ENCODE peak calls at places on chromosomes 1 and 21, in seven cellular contexts. One of them, this sample, is unnamed.

GRCh38 chr1:33454646-33455282 is 17.7 kb upstream of the ZSCAN20 start:
- DNase-seq in prostate gland: no peak
- DNase-seq in stomach: no peak
- DNase-seq in nephron progenitor cell: no peak
- DNase-seq in hepatocyte: no peak
- DNase-seq in GM13977: no peak
- DNase-seq in fibroblast of lung: peak
- DNase-seq in this sample: no peak

GRCh38 chr1:244296447-244296846 is 155.3 kb downstream of the ADSS2 start:
- DNase-seq in prostate gland: no peak
- DNase-seq in stomach: no peak
- DNase-seq in nephron progenitor cell: no peak
- DNase-seq in hepatocyte: no peak
- DNase-seq in GM13977: no peak
- DNase-seq in fibroblast of lung: no peak
- DNase-seq in this sample: no peak

GRCh38 chr1:27527223-27527856 is 37.4 kb upstream of the WASF2 start:
- DNase-seq in prostate gland: peak
- DNase-seq in stomach: no peak
- DNase-seq in nephron progenitor cell: peak
- DNase-seq in hepatocyte: peak
- DNase-seq in GM13977: peak
- DNase-seq in fibroblast of lung: no peak
- DNase-seq in this sample: no peak

GRCh38 chr1:223763881-223764280 is 51.5 kb downstream of the CAPN2 start:
- DNase-seq in prostate gland: no peak
- DNase-seq in stomach: no peak
- DNase-seq in nephron progenitor cell: no peak
- DNase-seq in hepatocyte: no peak
- DNase-seq in GM13977: no peak
- DNase-seq in fibroblast of lung: no peak
- DNase-seq in this sample: no peak

GRCh38 chr1:154608522-154609294 is 722 bp upstream of the ADAR start:
- DNase-seq in prostate gland: peak
- DNase-seq in stomach: peak
- DNase-seq in nephron progenitor cell: peak
- DNase-seq in hepatocyte: peak
- DNase-seq in GM13977: peak
- DNase-seq in fibroblast of lung: peak
- DNase-seq in this sample: peak

GRCh38 chr1:86159800-86160199 is 3.2 kb upstream of the COL24A1 start:
- DNase-seq in prostate gland: no peak
- DNase-seq in stomach: no peak
- DNase-seq in nephron progenitor cell: no peak
- DNase-seq in hepatocyte: no peak
- DNase-seq in GM13977: no peak
- DNase-seq in fibroblast of lung: no peak
- DNase-seq in this sample: no peak

GRCh38 chr1:203129501-203130231 is 2.1 kb downstream of the ADORA1 start:
- DNase-seq in prostate gland: no peak
- DNase-seq in stomach: peak
- DNase-seq in nephron progenitor cell: no peak
- DNase-seq in hepatocyte: no peak
- DNase-seq in GM13977: no peak
- DNase-seq in fibroblast of lung: no peak
- DNase-seq in this sample: peak

GRCh38 chr1:98947071-98947470 is 57.6 kb downstream of the PLPPR5 start:
- DNase-seq in prostate gland: no peak
- DNase-seq in stomach: no peak
- DNase-seq in nephron progenitor cell: no peak
- DNase-seq in hepatocyte: no peak
- DNase-seq in GM13977: no peak
- DNase-seq in fibroblast of lung: no peak
- DNase-seq in this sample: no peak

GRCh38 chr1:87598429-87598828 is 269.7 kb downstream of the LMO4 start:
- DNase-seq in prostate gland: no peak
- DNase-seq in stomach: no peak
- DNase-seq in nephron progenitor cell: no peak
- DNase-seq in hepatocyte: no peak
- DNase-seq in GM13977: no peak
- DNase-seq in fibroblast of lung: no peak
- DNase-seq in this sample: no peak

GRCh38 chr1:2802421-2802961 is 998 bp upstream of the TTC34 start:
- DNase-seq in prostate gland: no peak
- DNase-seq in stomach: no peak
- DNase-seq in nephron progenitor cell: no peak
- DNase-seq in hepatocyte: no peak
- DNase-seq in GM13977: no peak
- DNase-seq in fibroblast of lung: no peak
- DNase-seq in this sample: no peak

GRCh38 chr1:232635778-232636356 is 5.9 kb upstream of the SIPA1L2 start:
- DNase-seq in prostate gland: no peak
- DNase-seq in stomach: no peak
- DNase-seq in nephron progenitor cell: no peak
- DNase-seq in hepatocyte: peak
- DNase-seq in GM13977: peak
- DNase-seq in fibroblast of lung: peak
- DNase-seq in this sample: peak

GRCh38 chr1:20233394-20233793 is 47.1 kb upstream of the PLA2G2C start:
- DNase-seq in prostate gland: no peak
- DNase-seq in stomach: no peak
- DNase-seq in nephron progenitor cell: no peak
- DNase-seq in hepatocyte: no peak
- DNase-seq in GM13977: peak
- DNase-seq in fibroblast of lung: peak
- DNase-seq in this sample: peak

GRCh38 chr1:227895828-227896685 is 51.7 kb downstream of the WNT9A start:
- DNase-seq in prostate gland: no peak
- DNase-seq in stomach: peak
- DNase-seq in nephron progenitor cell: peak
- DNase-seq in hepatocyte: no peak
- DNase-seq in GM13977: no peak
- DNase-seq in fibroblast of lung: peak
- DNase-seq in this sample: no peak

GRCh38 chr1:43879414-43879813 is 54.2 kb upstream of the ARTN start:
- DNase-seq in prostate gland: no peak
- DNase-seq in stomach: no peak
- DNase-seq in nephron progenitor cell: no peak
- DNase-seq in hepatocyte: no peak
- DNase-seq in GM13977: no peak
- DNase-seq in fibroblast of lung: peak
- DNase-seq in this sample: peak

GRCh38 chr1:3021233-3021671 is at the start of gene ACTRT2:
- DNase-seq in prostate gland: no peak
- DNase-seq in stomach: no peak
- DNase-seq in nephron progenitor cell: no peak
- DNase-seq in hepatocyte: no peak
- DNase-seq in GM13977: no peak
- DNase-seq in fibroblast of lung: no peak
- DNase-seq in this sample: no peak

GRCh38 chr1:11062965-11063401 is 3.2 kb upstream of the SRM start:
- DNase-seq in prostate gland: no peak
- DNase-seq in stomach: no peak
- DNase-seq in nephron progenitor cell: no peak
- DNase-seq in hepatocyte: no peak
- DNase-seq in GM13977: peak
- DNase-seq in fibroblast of lung: peak
- DNase-seq in this sample: no peak

GRCh38 chr1:174960362-174960761 is 39.4 kb upstream of the CACYBP start:
- DNase-seq in prostate gland: no peak
- DNase-seq in stomach: no peak
- DNase-seq in nephron progenitor cell: no peak
- DNase-seq in hepatocyte: no peak
- DNase-seq in GM13977: no peak
- DNase-seq in fibroblast of lung: no peak
- DNase-seq in this sample: no peak

GRCh38 chr1:211705439-211706205 is 30.2 kb upstream of the NEK2 start:
- DNase-seq in prostate gland: no peak
- DNase-seq in stomach: no peak
- DNase-seq in nephron progenitor cell: no peak
- DNase-seq in hepatocyte: no peak
- DNase-seq in GM13977: no peak
- DNase-seq in fibroblast of lung: peak
- DNase-seq in this sample: peak

GRCh38 chr1:54942976-54943375 is 37.5 kb upstream of the TMEM61 start:
- DNase-seq in prostate gland: no peak
- DNase-seq in stomach: no peak
- DNase-seq in nephron progenitor cell: no peak
- DNase-seq in hepatocyte: no peak
- DNase-seq in GM13977: no peak
- DNase-seq in fibroblast of lung: no peak
- DNase-seq in this sample: no peak

GRCh38 chr1:232302376-232303049 is 327.4 kb downstream of the SIPA1L2 start:
- DNase-seq in prostate gland: no peak
- DNase-seq in stomach: no peak
- DNase-seq in nephron progenitor cell: no peak
- DNase-seq in hepatocyte: no peak
- DNase-seq in GM13977: no peak
- DNase-seq in fibroblast of lung: no peak
- DNase-seq in this sample: no peak

GRCh38 chr1:90149101-90149500 is 154.2 kb downstream of the ZNF326 start:
- DNase-seq in prostate gland: no peak
- DNase-seq in stomach: no peak
- DNase-seq in nephron progenitor cell: no peak
- DNase-seq in hepatocyte: no peak
- DNase-seq in GM13977: no peak
- DNase-seq in fibroblast of lung: no peak
- DNase-seq in this sample: no peak
- TF ChIP-seq CTCF in prostate gland: no peak
- TF ChIP-seq CTCF in stomach: no peak
- TF ChIP-seq CTCF in nephron progenitor cell: no peak
- TF ChIP-seq CTCF in hepatocyte: no peak
- TF ChIP-seq CTCF in GM13977: peak
- TF ChIP-seq CTCF in fibroblast of lung: no peak
- TF ChIP-seq CTCF in this sample: no peak

GRCh38 chr21:26388731-26389231 is 184.3 kb downstream of the CYYR1 start:
- DNase-seq in prostate gland: no peak
- DNase-seq in stomach: no peak
- DNase-seq in nephron progenitor cell: no peak
- DNase-seq in hepatocyte: no peak
- DNase-seq in GM13977: no peak
- DNase-seq in fibroblast of lung: peak
- DNase-seq in this sample: peak
- TF ChIP-seq CTCF in prostate gland: no peak
- TF ChIP-seq CTCF in stomach: no peak
- TF ChIP-seq CTCF in nephron progenitor cell: no peak
- TF ChIP-seq CTCF in hepatocyte: no peak
- TF ChIP-seq CTCF in GM13977: no peak
- TF ChIP-seq CTCF in fibroblast of lung: no peak
- TF ChIP-seq CTCF in this sample: no peak

DNA sequence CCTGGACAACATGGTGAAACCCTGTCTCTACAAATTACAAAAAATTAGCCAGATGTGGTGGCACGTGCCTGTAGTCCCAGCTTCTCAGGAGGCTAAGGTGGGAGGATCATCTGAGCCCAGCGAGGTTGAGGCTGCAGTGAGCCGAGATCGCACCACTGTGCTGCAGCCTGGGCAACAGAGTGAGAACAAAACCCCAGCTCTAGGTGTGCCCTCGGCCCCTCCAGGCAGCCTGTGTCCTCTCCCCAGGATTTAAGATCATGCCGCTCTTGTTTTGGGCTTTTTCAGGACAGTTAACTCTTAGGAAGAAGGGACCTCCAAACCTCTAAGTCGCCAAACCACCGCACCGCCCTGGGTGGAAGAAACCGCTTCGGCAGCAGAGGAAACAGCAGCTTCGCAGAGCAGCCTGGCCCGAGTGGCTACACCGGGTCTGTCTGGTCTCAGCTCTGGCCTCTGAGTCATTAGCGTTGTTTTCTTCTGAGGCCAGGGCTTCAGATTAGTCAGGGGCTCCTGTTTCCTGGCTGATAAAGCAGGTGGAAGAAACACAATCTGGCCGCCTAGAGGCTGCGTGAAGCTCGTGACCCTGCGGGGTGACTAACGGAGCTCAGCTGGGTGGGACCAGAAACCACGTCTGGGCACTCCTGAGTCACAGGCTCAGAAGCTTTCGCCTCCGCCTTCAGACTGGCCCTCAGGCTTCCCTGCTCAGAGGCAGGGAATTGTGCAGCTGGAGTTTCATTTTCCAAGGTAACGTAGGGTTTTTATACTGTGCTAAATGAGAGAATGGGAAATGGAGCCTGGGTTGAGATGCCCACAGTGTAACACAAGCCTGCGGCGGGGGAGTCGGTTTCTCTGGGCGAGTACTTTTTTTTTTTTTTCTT is 44.7 kb downstream of the CHAF1B start:
- DNase-seq in prostate gland: peak
- DNase-seq in stomach: peak
- DNase-seq in nephron progenitor cell: peak
- DNase-seq in hepatocyte: peak
- DNase-seq in GM13977: peak
- DNase-seq in fibroblast of lung: peak
- DNase-seq in this sample: peak
- TF ChIP-seq CTCF in prostate gland: peak
- TF ChIP-seq CTCF in stomach: no peak
- TF ChIP-seq CTCF in nephron progenitor cell: peak
- TF ChIP-seq CTCF in hepatocyte: no peak
- TF ChIP-seq CTCF in GM13977: peak
- TF ChIP-seq CTCF in fibroblast of lung: no peak
- TF ChIP-seq CTCF in this sample: no peak

GRCh38 chr1:31502253-31502652 is 74.1 kb upstream of the TINAGL1 start:
- DNase-seq in prostate gland: no peak
- DNase-seq in stomach: no peak
- DNase-seq in nephron progenitor cell: no peak
- DNase-seq in hepatocyte: no peak
- DNase-seq in GM13977: no peak
- DNase-seq in fibroblast of lung: no peak
- DNase-seq in this sample: no peak

GRCh38 chr1:31504001-31504400 is 72.3 kb upstream of the TINAGL1 start:
- DNase-seq in prostate gland: no peak
- DNase-seq in stomach: no peak
- DNase-seq in nephron progenitor cell: no peak
- DNase-seq in hepatocyte: no peak
- DNase-seq in GM13977: no peak
- DNase-seq in fibroblast of lung: no peak
- DNase-seq in this sample: no peak

GRCh38 chr1:31503581-31503980 is 72.7 kb upstream of the TINAGL1 start:
- DNase-seq in prostate gland: no peak
- DNase-seq in stomach: no peak
- DNase-seq in nephron progenitor cell: no peak
- DNase-seq in hepatocyte: no peak
- DNase-seq in GM13977: no peak
- DNase-seq in fibroblast of lung: no peak
- DNase-seq in this sample: no peak

GRCh38 chr1:31502926-31503511 is 73.3 kb upstream of the TINAGL1 start:
- DNase-seq in prostate gland: no peak
- DNase-seq in stomach: no peak
- DNase-seq in nephron progenitor cell: no peak
- DNase-seq in hepatocyte: no peak
- DNase-seq in GM13977: no peak
- DNase-seq in fibroblast of lung: no peak
- DNase-seq in this sample: no peak

GRCh38 chr1:31501505-31501904 is 74.8 kb upstream of the TINAGL1 start:
- DNase-seq in prostate gland: no peak
- DNase-seq in stomach: no peak
- DNase-seq in nephron progenitor cell: no peak
- DNase-seq in hepatocyte: no peak
- DNase-seq in GM13977: no peak
- DNase-seq in fibroblast of lung: no peak
- DNase-seq in this sample: no peak
- TF ChIP-seq CTCF in prostate gland: no peak
- TF ChIP-seq CTCF in stomach: no peak
- TF ChIP-seq CTCF in nephron progenitor cell: no peak
- TF ChIP-seq CTCF in hepatocyte: no peak
- TF ChIP-seq CTCF in GM13977: no peak
- TF ChIP-seq CTCF in fibroblast of lung: no peak
- TF ChIP-seq CTCF in this sample: no peak

GRCh38 chr1:159803946-159804695 is 2.0 kb downstream of the FCRL6 start:
- DNase-seq in prostate gland: no peak
- DNase-seq in stomach: no peak
- DNase-seq in nephron progenitor cell: no peak
- DNase-seq in hepatocyte: no peak
- DNase-seq in GM13977: no peak
- DNase-seq in fibroblast of lung: no peak
- DNase-seq in this sample: no peak
- TF ChIP-seq CTCF in prostate gland: no peak
- TF ChIP-seq CTCF in stomach: no peak
- TF ChIP-seq CTCF in nephron progenitor cell: no peak
- TF ChIP-seq CTCF in hepatocyte: no peak
- TF ChIP-seq CTCF in GM13977: no peak
- TF ChIP-seq CTCF in fibroblast of lung: no peak
- TF ChIP-seq CTCF in this sample: no peak

This sample was measured in MCF 10A.